ENCODE peak calls at places on chromosomes 7 and 10, in four cellular contexts. One of them, this sample, is unnamed.

GRCh38 chr7:153193144-153193595 is 433.6 kb downstream of the ACTR3B start:
- DNase-seq in CD4-positive, alpha-beta memory T cell: no peak
- DNase-seq in left ventricle myocardium inferior: no peak
- DNase-seq in psoas muscle: no peak
- DNase-seq in this sample: peak; percentile 3

GRCh38 chr7:27631411-27631810 is 31.3 kb downstream of the HIBADH start:
- DNase-seq in CD4-positive, alpha-beta memory T cell: no peak
- DNase-seq in left ventricle myocardium inferior: no peak
- DNase-seq in psoas muscle: no peak
- DNase-seq in this sample: no peak

GRCh38 chr10:89206402-89207180 is 526 bp downstream of the CH25H start:
- DNase-seq in CD4-positive, alpha-beta memory T cell: peak; percentile 52
- DNase-seq in left ventricle myocardium inferior: peak; percentile 18
- DNase-seq in psoas muscle: peak; percentile 48
- DNase-seq in this sample: peak; percentile 34

GRCh38 chr7:121180436-121181063 is 148.2 kb upstream of the WNT16 start:
- DNase-seq in left ventricle myocardium inferior: no peak
- DNase-seq in CD4-positive, alpha-beta memory T cell: no peak
- DNase-seq in psoas muscle: no peak
- DNase-seq in this sample: peak; percentile 72

GRCh38 chr7:123522061-123522460 is 12.3 kb downstream of the IQUB start:
- DNase-seq in left ventricle myocardium inferior: no peak
- DNase-seq in CD4-positive, alpha-beta memory T cell: no peak
- DNase-seq in psoas muscle: no peak
- DNase-seq in this sample: no peak

GRCh38 chr7:154744226-154744860 is 258.6 kb downstream of the PAXIP1 start:
- DNase-seq in psoas muscle: no peak
- DNase-seq in CD4-positive, alpha-beta memory T cell: no peak
- DNase-seq in left ventricle myocardium inferior: no peak
- DNase-seq in this sample: peak; percentile 9

GRCh38 chr7:144019457-144019856 is 19.3 kb downstream of the OR6B1 start:
- DNase-seq in CD4-positive, alpha-beta memory T cell: no peak
- DNase-seq in left ventricle myocardium inferior: no peak
- DNase-seq in psoas muscle: no peak
- DNase-seq in this sample: no peak

GRCh38 chr7:83684928-83685327 is 36.0 kb upstream of the SEMA3E start:
- DNase-seq in left ventricle myocardium inferior: no peak
- DNase-seq in CD4-positive, alpha-beta memory T cell: no peak
- DNase-seq in psoas muscle: no peak
- DNase-seq in this sample: no peak

GRCh38 chr10:104329754-104330153 is 8.5 kb downstream of the ITPRIP start:
- DNase-seq in psoas muscle: no peak
- DNase-seq in left ventricle myocardium inferior: no peak
- DNase-seq in CD4-positive, alpha-beta memory T cell: no peak
- DNase-seq in this sample: no peak

GRCh38 chr7:92657391-92657790 is 67.2 kb upstream of the FAM133B start:
- DNase-seq in left ventricle myocardium inferior: no peak
- DNase-seq in CD4-positive, alpha-beta memory T cell: no peak
- DNase-seq in psoas muscle: no peak
- DNase-seq in this sample: no peak
- H3K36me3 ChIP-seq in left ventricle myocardium inferior: peaks cover 5% of the 10 kb centered on the region
- H3K36me3 ChIP-seq in CD4-positive, alpha-beta memory T cell: no peaks in the 10 kb centered on the region
- H3K36me3 ChIP-seq in psoas muscle: no peaks in the 10 kb centered on the region
- H3K36me3 ChIP-seq in this sample: no peaks in the 10 kb centered on the region

DNA sequence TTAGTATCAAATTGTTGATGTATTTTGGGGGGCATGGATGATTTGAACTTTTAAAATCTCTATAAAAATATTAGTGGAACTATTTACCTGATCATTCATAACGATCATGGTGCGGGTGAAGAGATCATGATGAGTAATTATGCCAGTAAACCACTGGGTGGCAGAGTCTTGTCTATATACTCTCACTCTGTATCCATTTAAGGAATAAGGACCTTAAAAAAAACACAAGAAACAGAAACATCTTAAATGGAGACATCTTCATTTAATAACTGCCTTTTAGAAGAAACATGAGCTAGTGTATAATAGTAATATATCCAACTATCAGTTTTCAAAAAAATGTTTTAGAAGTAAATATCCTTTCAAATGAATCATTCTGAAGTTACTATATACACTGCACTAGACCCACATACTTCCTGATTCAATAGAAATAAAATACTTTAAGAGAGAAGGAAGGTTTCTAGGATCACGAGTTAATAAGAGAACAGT is 84.0 kb downstream of the NRBF2 start:
- DNase-seq in left ventricle myocardium inferior: no peak
- DNase-seq in CD4-positive, alpha-beta memory T cell: peak; percentile 64
- DNase-seq in psoas muscle: no peak
- DNase-seq in this sample: no peak
- H3K36me3 ChIP-seq in left ventricle myocardium inferior: peaks cover 35% of the 10 kb centered on the region
- H3K36me3 ChIP-seq in CD4-positive, alpha-beta memory T cell: peaks cover 29% of the 10 kb centered on the region
- H3K36me3 ChIP-seq in psoas muscle: peaks cover 16% of the 10 kb centered on the region
- H3K36me3 ChIP-seq in this sample: peaks cover 5% of the 10 kb centered on the region

GRCh38 chr10:122510326-122510725 is 49.0 kb downstream of the HTRA1 start:
- DNase-seq in left ventricle myocardium inferior: no peak
- DNase-seq in psoas muscle: no peak
- DNase-seq in CD4-positive, alpha-beta memory T cell: no peak
- DNase-seq in this sample: no peak
- H3K36me3 ChIP-seq in left ventricle myocardium inferior: peaks cover 58% of the 10 kb centered on the region
- H3K36me3 ChIP-seq in psoas muscle: no peaks in the 10 kb centered on the region
- H3K36me3 ChIP-seq in CD4-positive, alpha-beta memory T cell: no peaks in the 10 kb centered on the region
- H3K36me3 ChIP-seq in this sample: no peaks in the 10 kb centered on the region

DNA sequence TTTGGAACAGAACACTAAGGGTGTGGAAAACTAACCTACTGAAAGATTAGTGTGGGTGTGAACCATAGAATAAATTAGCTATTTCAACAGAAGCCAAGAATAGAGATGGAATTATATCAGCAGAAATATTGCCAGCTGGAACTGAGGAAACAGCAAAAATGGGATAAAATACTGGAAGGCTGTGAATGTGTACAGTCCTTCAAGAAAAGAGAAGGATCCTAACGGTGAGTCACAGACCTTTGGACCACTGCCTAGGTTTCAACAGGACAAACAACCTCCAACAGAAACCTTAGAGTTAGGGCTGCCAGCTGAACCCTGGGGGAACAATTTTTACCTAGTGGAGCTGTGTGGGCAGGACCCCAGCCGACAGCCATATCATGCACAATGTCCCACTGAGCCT is 394.9 kb downstream of the ZWINT start:
- DNase-seq in psoas muscle: no peak
- DNase-seq in CD4-positive, alpha-beta memory T cell: no peak
- DNase-seq in left ventricle myocardium inferior: no peak
- DNase-seq in this sample: no peak
- H3K36me3 ChIP-seq in psoas muscle: no peaks in the 10 kb centered on the region
- H3K36me3 ChIP-seq in CD4-positive, alpha-beta memory T cell: no peaks in the 10 kb centered on the region
- H3K36me3 ChIP-seq in left ventricle myocardium inferior: no peaks in the 10 kb centered on the region
- H3K36me3 ChIP-seq in this sample: no peaks in the 10 kb centered on the region

DNA sequence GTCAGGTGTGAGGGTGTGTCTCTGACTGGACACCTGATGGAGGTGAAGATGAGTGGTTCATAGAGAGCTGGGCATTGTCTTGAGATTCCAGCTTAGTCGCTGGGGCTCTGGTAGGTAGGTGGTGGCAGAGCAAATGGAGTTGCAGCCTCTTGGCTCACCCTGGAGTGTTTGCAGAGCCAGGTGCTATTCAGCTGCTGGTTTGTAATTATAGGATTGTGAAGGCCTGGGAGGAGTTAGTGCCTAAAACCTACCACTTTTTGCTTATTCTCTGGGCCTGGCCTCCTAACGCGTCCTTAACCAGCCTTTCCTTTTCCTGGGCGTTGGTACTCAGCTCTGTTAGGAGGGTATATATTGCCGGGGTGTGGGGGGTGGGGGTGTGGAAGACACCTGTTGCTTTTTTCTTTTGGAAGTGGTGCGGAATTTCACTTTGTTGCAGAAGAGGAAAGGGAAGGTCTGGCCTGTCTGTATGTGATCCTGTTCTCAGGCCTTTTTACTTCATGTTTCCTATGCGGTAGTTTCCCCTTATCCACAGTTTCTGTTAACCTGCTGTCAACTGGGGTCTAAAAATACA is 3.2 kb downstream of the PPRC1 start:
- DNase-seq in left ventricle myocardium inferior: no peak
- DNase-seq in psoas muscle: no peak
- DNase-seq in CD4-positive, alpha-beta memory T cell: no peak
- DNase-seq in this sample: no peak
- H3K36me3 ChIP-seq in left ventricle myocardium inferior: peaks cover 34% of the 10 kb centered on the region
- H3K36me3 ChIP-seq in psoas muscle: no peaks in the 10 kb centered on the region
- H3K36me3 ChIP-seq in CD4-positive, alpha-beta memory T cell: peaks cover 34% of the 10 kb centered on the region
- H3K36me3 ChIP-seq in this sample: peaks cover 33% of the 10 kb centered on the region

DNA sequence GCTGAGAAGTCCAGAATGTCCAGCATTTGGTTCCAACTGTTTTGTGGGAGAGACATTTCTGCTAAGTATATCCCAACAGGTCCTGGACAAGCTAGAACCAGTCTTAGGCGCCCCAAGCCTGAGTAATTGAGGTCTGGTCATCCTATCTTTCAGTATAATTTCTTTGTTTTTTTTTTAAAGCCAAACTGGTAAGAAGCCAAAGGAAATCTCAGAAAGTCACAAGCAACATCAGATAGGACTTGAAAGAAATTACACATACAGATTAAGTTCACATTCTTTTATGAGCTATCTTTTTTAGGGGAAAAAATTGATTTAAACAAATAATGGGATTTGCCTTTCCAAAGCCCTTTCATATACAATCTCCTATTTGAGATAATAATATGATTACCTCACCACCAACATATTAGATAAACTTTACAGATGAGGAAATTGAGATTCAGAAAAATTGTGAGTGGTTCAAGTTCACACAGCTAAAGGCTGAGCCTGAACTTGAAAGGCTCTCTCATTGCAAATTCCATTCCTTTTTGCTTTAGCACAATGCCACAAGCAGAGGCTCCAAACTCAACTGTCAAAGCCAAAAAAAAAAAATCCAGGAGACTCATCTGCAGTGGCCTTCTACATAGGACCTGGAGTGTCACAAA is 15.0 kb downstream of the PDLIM1 start:
- DNase-seq in left ventricle myocardium inferior: no peak
- DNase-seq in CD4-positive, alpha-beta memory T cell: no peak
- DNase-seq in psoas muscle: no peak
- DNase-seq in this sample: no peak
- H3K36me3 ChIP-seq in left ventricle myocardium inferior: peaks cover 9% of the 10 kb centered on the region
- H3K36me3 ChIP-seq in CD4-positive, alpha-beta memory T cell: no peaks in the 10 kb centered on the region
- H3K36me3 ChIP-seq in psoas muscle: no peaks in the 10 kb centered on the region
- H3K36me3 ChIP-seq in this sample: peaks cover 3% of the 10 kb centered on the region

GRCh38 chr10:22612316-22612715 is 102.1 kb downstream of the PIP4K2A start:
- DNase-seq in CD4-positive, alpha-beta memory T cell: peak; percentile 43
- DNase-seq in psoas muscle: no peak
- DNase-seq in left ventricle myocardium inferior: no peak
- DNase-seq in this sample: no peak
- H3K36me3 ChIP-seq in CD4-positive, alpha-beta memory T cell: peaks cover 10% of the 10 kb centered on the region
- H3K36me3 ChIP-seq in psoas muscle: no peaks in the 10 kb centered on the region
- H3K36me3 ChIP-seq in left ventricle myocardium inferior: peaks cover 16% of the 10 kb centered on the region
- H3K36me3 ChIP-seq in this sample: peaks cover 4% of the 10 kb centered on the region

GRCh38 chr10:122208616-122209430 is 62.3 kb upstream of the BTBD16 start:
- DNase-seq in left ventricle myocardium inferior: no peak
- DNase-seq in CD4-positive, alpha-beta memory T cell: no peak
- DNase-seq in psoas muscle: peak; percentile 70
- DNase-seq in this sample: no peak
- H3K36me3 ChIP-seq in left ventricle myocardium inferior: peaks cover 38% of the 10 kb centered on the region
- H3K36me3 ChIP-seq in CD4-positive, alpha-beta memory T cell: no peaks in the 10 kb centered on the region
- H3K36me3 ChIP-seq in psoas muscle: no peaks in the 10 kb centered on the region
- H3K36me3 ChIP-seq in this sample: no peaks in the 10 kb centered on the region

This sample was measured in GM06990.